ENCODE peak calls at places on chromosomes 6 and 20, in five cellular contexts. One of them, this sample, is unnamed.

GRCh38 chr6:47235964-47236760 is 73.5 kb downstream of the TNFRSF21 start:
- DNase-seq in mesenchymal stem cell: peak; percentile 16
- DNase-seq in HCT116: no peak
- DNase-seq in neural progenitor cell: no peak
- DNase-seq in IMR-90: no peak
- DNase-seq in this sample: no peak

GRCh38 chr20:45823949-45824835 is 2.9 kb downstream of the TNNC2 start:
- DNase-seq in mesenchymal stem cell: peak; percentile 33
- DNase-seq in HCT116: no peak
- DNase-seq in neural progenitor cell: peak; percentile 66
- DNase-seq in IMR-90: no peak
- DNase-seq in this sample: peak; percentile 77

GRCh38 chr20:32847964-32848363 is 10.8 kb upstream of the EFCAB8 start:
- DNase-seq in mesenchymal stem cell: no peak
- DNase-seq in HCT116: no peak
- DNase-seq in neural progenitor cell: no peak
- DNase-seq in IMR-90: no peak
- DNase-seq in this sample: no peak

GRCh38 chr6:35343835-35344550 is 1.6 kb downstream of the PPARD start:
- DNase-seq in mesenchymal stem cell: no peak
- DNase-seq in HCT116: no peak
- DNase-seq in neural progenitor cell: no peak
- DNase-seq in IMR-90: no peak
- DNase-seq in this sample: peak; percentile 37

GRCh38 chr20:63409834-63410435 is 48.8 kb upstream of the CHRNA4 start:
- DNase-seq in mesenchymal stem cell: no peak
- DNase-seq in HCT116: no peak
- DNase-seq in neural progenitor cell: no peak
- DNase-seq in IMR-90: no peak
- DNase-seq in this sample: no peak

GRCh38 chr6:139841794-139842215 is 467.4 kb upstream of the CITED2 start:
- DNase-seq in mesenchymal stem cell: no peak
- DNase-seq in HCT116: no peak
- DNase-seq in neural progenitor cell: no peak
- DNase-seq in IMR-90: no peak
- DNase-seq in this sample: peak; percentile 93

GRCh38 chr6:70124882-70125535 is 177.9 kb downstream of the COL9A1 start:
- DNase-seq in mesenchymal stem cell: peak; percentile 86
- DNase-seq in HCT116: no peak
- DNase-seq in neural progenitor cell: no peak
- DNase-seq in IMR-90: peak; percentile 19
- DNase-seq in this sample: no peak

GRCh38 chr20:58402305-58402704 is 13.3 kb downstream of the VAPB start:
- DNase-seq in mesenchymal stem cell: no peak
- DNase-seq in HCT116: no peak
- DNase-seq in neural progenitor cell: no peak
- DNase-seq in IMR-90: no peak
- DNase-seq in this sample: no peak

GRCh38 chr6:34338811-34339210 is 53.7 kb downstream of the NUDT3 start:
- DNase-seq in mesenchymal stem cell: no peak
- DNase-seq in HCT116: no peak
- DNase-seq in neural progenitor cell: no peak
- DNase-seq in IMR-90: no peak
- DNase-seq in this sample: no peak

GRCh38 chr6:26305097-26305841 is 59.7 kb upstream of the BTN3A2 start:
- DNase-seq in mesenchymal stem cell: peak; percentile 56
- DNase-seq in HCT116: peak; percentile 80
- DNase-seq in neural progenitor cell: peak; percentile 77
- DNase-seq in IMR-90: peak; percentile 87
- DNase-seq in this sample: peak; percentile 82

GRCh38 chr20:62793757-62794006 is 2.6 kb upstream of the MRGBP start:
- DNase-seq in mesenchymal stem cell: no peak
- DNase-seq in HCT116: no peak
- DNase-seq in neural progenitor cell: no peak
- DNase-seq in IMR-90: no peak
- DNase-seq in this sample: no peak

GRCh38 chr6:125507987-125508655 is 206.4 kb upstream of the HDDC2 start:
- DNase-seq in mesenchymal stem cell: peak; percentile 52
- DNase-seq in HCT116: no peak
- DNase-seq in neural progenitor cell: no peak
- DNase-seq in IMR-90: no peak
- DNase-seq in this sample: peak; percentile 41

GRCh38 chr20:53767206-53767924 is 173.7 kb upstream of the ZNF217 start:
- DNase-seq in mesenchymal stem cell: no peak
- DNase-seq in HCT116: no peak
- DNase-seq in neural progenitor cell: no peak
- DNase-seq in IMR-90: no peak
- DNase-seq in this sample: no peak

GRCh38 chr6:150236544-150236943 is 93.7 kb downstream of the PPP1R14C start:
- DNase-seq in mesenchymal stem cell: no peak
- DNase-seq in HCT116: no peak
- DNase-seq in neural progenitor cell: no peak
- DNase-seq in IMR-90: no peak
- DNase-seq in this sample: no peak

GRCh38 chr6:5175195-5175594 is 85.6 kb downstream of the LYRM4 start:
- DNase-seq in mesenchymal stem cell: no peak
- DNase-seq in HCT116: no peak
- DNase-seq in neural progenitor cell: peak; percentile 71
- DNase-seq in IMR-90: no peak
- DNase-seq in this sample: peak; percentile 49

GRCh38 chr6:18212231-18212630 is 52.1 kb downstream of the DEK start:
- DNase-seq in mesenchymal stem cell: no peak
- DNase-seq in HCT116: no peak
- DNase-seq in neural progenitor cell: no peak
- DNase-seq in IMR-90: no peak
- DNase-seq in this sample: no peak

GRCh38 chr20:50726955-50727791 is 4.2 kb upstream of the PARD6B start:
- DNase-seq in mesenchymal stem cell: peak; percentile 29
- DNase-seq in HCT116: no peak
- DNase-seq in neural progenitor cell: no peak
- DNase-seq in IMR-90: no peak
- DNase-seq in this sample: no peak

GRCh38 chr6:26156850-26157149 is 69.6 kb downstream of the HFE start:
- DNase-seq in mesenchymal stem cell: no peak
- DNase-seq in HCT116: no peak
- DNase-seq in neural progenitor cell: no peak
- DNase-seq in IMR-90: no peak
- DNase-seq in this sample: no peak

GRCh38 chr20:7926767-7927166 is 13.5 kb downstream of the HAO1 start:
- DNase-seq in mesenchymal stem cell: peak; percentile 39
- DNase-seq in HCT116: peak; percentile 12
- DNase-seq in neural progenitor cell: peak; percentile 28
- DNase-seq in IMR-90: peak; percentile 53
- DNase-seq in this sample: peak; percentile 45

GRCh38 chr6:98067375-98067774 is 767.0 kb upstream of the POU3F2 start:
- DNase-seq in mesenchymal stem cell: no peak
- DNase-seq in HCT116: no peak
- DNase-seq in neural progenitor cell: peak; percentile 34
- DNase-seq in IMR-90: no peak
- DNase-seq in this sample: no peak

DNA sequence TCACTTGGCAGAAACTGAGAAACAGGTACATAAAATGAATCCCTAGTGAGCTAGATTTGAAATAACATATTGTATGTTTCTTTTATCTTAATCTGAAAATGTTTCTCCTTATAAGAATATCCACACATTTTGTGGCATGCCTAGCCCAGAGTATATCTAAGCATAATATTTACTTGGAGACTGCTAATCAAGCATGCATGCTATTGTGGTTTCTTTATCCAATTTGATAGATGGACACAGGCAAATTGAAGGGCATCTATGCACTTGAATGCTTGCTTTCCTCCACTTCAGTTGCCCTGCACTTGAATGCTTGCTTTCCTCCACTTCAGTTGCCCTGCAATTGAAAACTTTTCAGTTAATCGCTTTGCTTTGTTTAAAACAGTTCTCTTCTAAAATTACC is 729.8 kb downstream of the TBC1D32 start:
- DNase-seq in mesenchymal stem cell: no peak
- DNase-seq in HCT116: no peak
- DNase-seq in neural progenitor cell: no peak
- DNase-seq in IMR-90: no peak
- DNase-seq in this sample: no peak
- H2AFZ ChIP-seq in mesenchymal stem cell: no peak overlapping the region
- H2AFZ ChIP-seq in HCT116: no peak overlapping the region
- H2AFZ ChIP-seq in neural progenitor cell: no peak overlapping the region
- H2AFZ ChIP-seq in IMR-90: no peak overlapping the region
- H2AFZ ChIP-seq in this sample: no peak overlapping the region

GRCh38 chr20:41425180-41425884 is 58.7 kb upstream of the EMILIN3 start:
- DNase-seq in mesenchymal stem cell: peak; percentile 61
- DNase-seq in HCT116: no peak
- DNase-seq in neural progenitor cell: no peak
- DNase-seq in IMR-90: peak; percentile 22
- DNase-seq in this sample: no peak
- H3K27ac ChIP-seq in mesenchymal stem cell: no peak overlapping the region
- H3K27ac ChIP-seq in HCT116: no peak overlapping the region
- H3K27ac ChIP-seq in neural progenitor cell: no peak overlapping the region
- H3K27ac ChIP-seq in IMR-90: no peak overlapping the region
- H3K27ac ChIP-seq in this sample: no peak overlapping the region

DNA sequence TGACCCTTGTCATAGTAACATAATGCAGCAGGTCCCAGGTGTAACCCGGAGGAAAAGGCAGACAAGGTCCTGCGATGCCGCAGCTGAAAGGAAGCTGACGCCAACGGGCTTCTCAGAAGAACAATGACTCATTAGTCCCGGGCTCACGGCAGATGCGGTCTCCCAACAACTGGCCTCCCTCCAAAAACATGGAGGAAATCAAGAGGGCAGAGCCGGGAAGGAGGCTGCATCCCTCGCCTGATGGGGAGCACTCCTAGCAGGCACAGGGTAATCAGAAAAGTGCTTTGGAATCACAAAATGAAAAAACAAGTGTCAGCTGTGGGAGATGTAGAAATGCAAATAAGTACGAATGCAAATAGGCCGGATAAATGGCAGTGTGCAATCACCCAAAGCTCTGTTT is 165.2 kb upstream of the AGPAT4 start:
- DNase-seq in mesenchymal stem cell: peak; percentile 71
- DNase-seq in HCT116: peak; percentile 40
- DNase-seq in neural progenitor cell: no peak
- DNase-seq in IMR-90: peak; percentile 90
- DNase-seq in this sample: no peak
- H3K9ac ChIP-seq in mesenchymal stem cell: peak overlapping the region; percentile 67
- H3K9ac ChIP-seq in HCT116: peak overlapping the region; percentile 29
- H3K9ac ChIP-seq in neural progenitor cell: no peak overlapping the region
- H3K9ac ChIP-seq in IMR-90: no peak overlapping the region
- H3K9ac ChIP-seq in this sample: peak overlapping the region; percentile 33

DNA sequence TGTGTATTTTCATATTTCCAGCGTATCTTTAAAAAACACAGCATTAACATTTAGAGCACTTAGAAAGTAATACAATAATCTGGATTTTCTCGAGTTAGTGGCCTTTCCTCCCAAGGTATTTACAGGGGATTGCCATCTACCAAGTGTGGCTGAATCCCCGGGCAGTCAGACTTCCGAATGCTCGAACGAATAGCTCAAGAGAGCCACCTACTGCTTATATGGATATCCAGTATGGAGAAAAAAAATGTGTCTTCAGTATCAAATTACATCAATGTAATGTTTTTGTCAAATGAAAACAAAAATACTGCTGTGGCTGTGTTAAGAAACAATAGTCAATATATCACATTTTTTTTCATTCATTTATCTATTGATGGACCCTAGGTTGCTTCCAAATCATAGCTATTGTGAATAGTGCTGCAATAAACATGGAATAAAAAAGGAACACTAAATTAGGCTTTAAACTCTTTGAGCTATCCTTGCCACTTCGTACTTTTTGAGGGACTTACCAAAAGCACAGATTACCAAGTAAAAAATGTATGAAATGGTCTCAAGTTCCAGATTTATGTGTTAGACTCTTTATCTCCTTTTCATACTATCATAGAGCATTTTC is 654.5 kb upstream of the PTCHD4 start:
- DNase-seq in mesenchymal stem cell: peak; percentile 66
- DNase-seq in HCT116: peak; percentile 59
- DNase-seq in neural progenitor cell: peak; percentile 77
- DNase-seq in IMR-90: peak; percentile 76
- DNase-seq in this sample: peak; percentile 93
- H2AFZ ChIP-seq in mesenchymal stem cell: no peak overlapping the region
- H2AFZ ChIP-seq in HCT116: peak overlapping the region; percentile 84
- H2AFZ ChIP-seq in neural progenitor cell: no peak overlapping the region
- H2AFZ ChIP-seq in IMR-90: no peak overlapping the region
- H2AFZ ChIP-seq in this sample: peak overlapping the region; percentile 47

GRCh38 chr20:59750209-59750840 is 146.0 kb downstream of the PHACTR3 start:
- DNase-seq in mesenchymal stem cell: no peak
- DNase-seq in HCT116: no peak
- DNase-seq in neural progenitor cell: no peak
- DNase-seq in IMR-90: no peak
- DNase-seq in this sample: no peak

GRCh38 chr20:59748555-59749292 is 144.4 kb downstream of the PHACTR3 start:
- DNase-seq in mesenchymal stem cell: no peak
- DNase-seq in HCT116: no peak
- DNase-seq in neural progenitor cell: no peak
- DNase-seq in IMR-90: peak; percentile 19
- DNase-seq in this sample: no peak

GRCh38 chr20:59751075-59751711 is 146.9 kb downstream of the PHACTR3 start:
- DNase-seq in mesenchymal stem cell: no peak
- DNase-seq in HCT116: peak; percentile 27
- DNase-seq in neural progenitor cell: peak; percentile 88
- DNase-seq in IMR-90: peak; percentile 24
- DNase-seq in this sample: peak; percentile 84

GRCh38 chr20:59747671-59748515 is 143.6 kb downstream of the PHACTR3 start:
- DNase-seq in mesenchymal stem cell: no peak
- DNase-seq in HCT116: no peak
- DNase-seq in neural progenitor cell: no peak
- DNase-seq in IMR-90: no peak
- DNase-seq in this sample: no peak

GRCh38 chr20:59749293-59749680 is 144.9 kb downstream of the PHACTR3 start:
- DNase-seq in mesenchymal stem cell: no peak
- DNase-seq in HCT116: no peak
- DNase-seq in neural progenitor cell: no peak
- DNase-seq in IMR-90: peak; percentile 53
- DNase-seq in this sample: no peak
- H3K27ac ChIP-seq in mesenchymal stem cell: no peak overlapping the region
- H3K27ac ChIP-seq in HCT116: no peak overlapping the region
- H3K27ac ChIP-seq in neural progenitor cell: no peak overlapping the region
- H3K27ac ChIP-seq in IMR-90: no peak overlapping the region
- H3K27ac ChIP-seq in this sample: no peak overlapping the region

DNA sequence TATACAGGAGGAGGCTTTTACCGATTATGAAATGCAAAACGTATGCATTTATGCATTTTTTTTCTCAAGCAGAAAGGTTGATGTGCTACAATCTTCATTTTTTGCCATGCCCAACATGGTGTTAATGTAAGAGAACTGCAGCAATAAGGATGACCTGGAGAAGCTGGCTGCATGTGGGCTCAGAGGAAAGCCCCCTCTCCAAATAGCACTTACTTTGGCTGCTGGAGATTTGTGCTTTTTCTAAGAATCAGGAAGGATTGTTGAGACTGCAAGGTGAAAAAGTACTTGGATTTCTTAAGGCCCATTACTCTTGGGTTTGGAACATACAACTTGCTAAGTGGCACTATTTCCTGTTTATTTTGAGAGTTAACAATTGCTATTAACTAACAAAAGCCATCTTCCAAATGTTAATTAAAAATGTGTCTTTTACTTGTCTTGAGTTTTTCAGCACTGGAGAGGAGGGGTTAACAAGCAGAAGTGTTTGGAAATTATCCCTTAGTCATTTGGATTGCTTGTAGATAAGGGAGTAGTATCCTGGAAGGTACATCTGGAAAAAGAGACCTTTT is 5.6 kb downstream of the SOX4 start:
- DNase-seq in mesenchymal stem cell: peak; percentile 31
- DNase-seq in HCT116: no peak
- DNase-seq in neural progenitor cell: no peak
- DNase-seq in IMR-90: no peak
- DNase-seq in this sample: no peak
- H3K9ac ChIP-seq in mesenchymal stem cell: no peak overlapping the region
- H3K9ac ChIP-seq in HCT116: no peak overlapping the region
- H3K9ac ChIP-seq in neural progenitor cell: no peak overlapping the region
- H3K9ac ChIP-seq in IMR-90: no peak overlapping the region
- H3K9ac ChIP-seq in this sample: no peak overlapping the region

This sample was measured in Karpas-422.